ENCODE peak calls at places on chromosomes 1 and 21, in four cellular contexts. U, J, Q and X are unnamed samples.

GRCh38 chr1:32754282-32755097 is 51.9 kb upstream of the SYNC start:
- DNase-seq in U (peak; percentile 85), Q (peak; percentile 93), J (peak; percentile 42), X (peak; percentile 46)

GRCh38 chr1:205543351-205544305 is 39.2 kb downstream of the CDK18 start:
- DNase-seq in J (peak; percentile 82), U (peak; percentile 76), Q (peak; percentile 95), X (peak; percentile 69)

GRCh38 chr1:24009406-24009805 is 29.3 kb upstream of the SRSF10 start:
- DNase-seq in U (no peak), J (peak; percentile 78), Q (no peak), X (peak; percentile 82)

GRCh38 chr1:229253170-229253974 is 17.5 kb upstream of the RAB4A start:
- DNase-seq in J (peak; percentile 32), Q (peak; percentile 71), U (no peak), X (peak; percentile 44)

GRCh38 chr1:248847181-248847955 is 9.3 kb downstream of the ZNF672 start:
- DNase-seq in Q (no peak), J (no peak), U (no peak), X (no peak)

GRCh38 chr21:26194811-26195251 is 24.3 kb upstream of the APP start:
- DNase-seq in Q (no peak), U (no peak), J (peak; percentile 16), X (no peak)

GRCh38 chr1:51644533-51645197 is 27.8 kb downstream of the OSBPL9 start:
- DNase-seq in Q (peak; percentile 67), U (no peak), J (peak; percentile 85), X (peak; percentile 87)

GRCh38 chr21:36902793-36903192 is 63.7 kb downstream of the HLCS start:
- DNase-seq in U (no peak), J (peak; percentile 55), Q (no peak), X (peak; percentile 11)

GRCh38 chr1:230205719-230206198 is 138.7 kb downstream of the GALNT2 start:
- DNase-seq in U (no peak), Q (peak; percentile 48), J (peak; percentile 65), X (peak; percentile 19)

GRCh38 chr1:227038401-227038800 is 98.3 kb downstream of the COQ8A start:
- DNase-seq in U (no peak), Q (no peak), J (no peak), X (no peak)

GRCh38 chr1:54904476-54905048 is 17.6 kb upstream of the DHCR24 start:
- DNase-seq in J (peak; percentile 82), U (no peak), Q (peak; percentile 81), X (peak; percentile 40)

GRCh38 chr1:18693256-18694098 is 62.8 kb downstream of the PAX7 start:
- DNase-seq in U (peak; percentile 43), J (no peak), Q (peak; percentile 83), X (no peak)
- H3K18ac ChIP-seq in U (peak overlapping the region; percentile 90), J (no peak overlapping the region), Q (no peak overlapping the region), X (no peak overlapping the region)

GRCh38 chr1:41900611-41901444 is 17.9 kb downstream of the HIVEP3 start:
- DNase-seq in Q (peak; percentile 88), U (no peak), J (peak; percentile 59), X (peak; percentile 80)

GRCh38 chr1:41905103-41905675 is 13.5 kb downstream of the HIVEP3 start:
- DNase-seq in U (no peak), Q (no peak), J (no peak), X (no peak)

GRCh38 chr1:41901551-41901950 is 17.2 kb downstream of the HIVEP3 start:
- DNase-seq in J (no peak), U (no peak), Q (no peak), X (peak; percentile 48)

GRCh38 chr1:41902125-41902524 is 16.6 kb downstream of the HIVEP3 start:
- DNase-seq in J (peak; percentile 73), Q (peak; percentile 98), U (no peak), X (peak; percentile 89)

GRCh38 chr1:41902669-41903068 is 16.1 kb downstream of the HIVEP3 start:
- DNase-seq in Q (no peak), U (no peak), J (no peak), X (peak; percentile 46)
- H3K27ac ChIP-seq in Q (peak overlapping the region; percentile 41), U (no peak overlapping the region), J (peak overlapping the region; percentile 36), X (peak overlapping the region; percentile 63)

DNA sequence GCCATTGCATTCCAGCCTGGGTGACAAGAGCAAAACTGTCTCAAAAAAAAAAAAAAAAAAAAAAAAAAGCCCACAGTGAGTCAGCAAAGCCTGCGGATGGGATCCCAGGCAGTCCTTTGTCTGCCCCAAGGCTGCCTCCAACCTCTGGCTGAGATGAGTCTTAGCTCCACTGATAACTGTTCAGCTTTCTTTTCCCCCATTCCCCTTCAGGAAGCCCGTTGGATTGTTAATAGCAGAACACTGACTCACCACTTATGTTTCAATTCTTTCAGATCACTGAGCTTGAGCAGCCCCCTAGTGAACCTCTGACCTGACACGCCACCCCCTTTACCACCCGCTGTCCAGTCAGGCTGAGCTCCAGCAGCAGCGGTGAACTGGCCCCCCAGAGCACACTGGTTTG is 57.5 kb downstream of the ERG start:
- DNase-seq in U (peak; percentile 26), Q (peak; percentile 58), J (peak; percentile 80), X (peak; percentile 92)
- H3K4me3 ChIP-seq in U (no peak overlapping the region), Q (no peak overlapping the region), J (no peak overlapping the region), X (no peak overlapping the region)

DNA sequence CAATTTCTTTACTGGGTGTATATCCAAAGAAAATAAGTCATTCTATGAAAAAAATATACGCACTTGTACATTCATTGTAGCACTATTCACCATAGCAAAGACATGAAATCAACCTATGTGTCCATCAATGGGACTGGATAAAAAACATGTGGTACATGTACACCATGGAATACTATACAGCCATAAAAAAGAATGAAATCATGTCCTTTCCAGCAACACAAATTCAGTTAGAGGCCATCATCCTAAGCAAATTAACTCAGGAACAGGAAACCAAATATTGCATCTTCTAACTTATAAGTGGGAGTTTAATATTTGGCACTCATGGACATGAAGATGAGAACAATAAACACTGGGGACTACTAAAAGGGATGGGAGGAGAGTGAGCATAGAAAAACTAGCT is 325.7 kb downstream of the TGFB2 start:
- DNase-seq in J (no peak), U (no peak), Q (no peak), X (no peak)
- H3K18ac ChIP-seq in J (no peak overlapping the region), U (no peak overlapping the region), Q (no peak overlapping the region), X (no peak overlapping the region)

DNA sequence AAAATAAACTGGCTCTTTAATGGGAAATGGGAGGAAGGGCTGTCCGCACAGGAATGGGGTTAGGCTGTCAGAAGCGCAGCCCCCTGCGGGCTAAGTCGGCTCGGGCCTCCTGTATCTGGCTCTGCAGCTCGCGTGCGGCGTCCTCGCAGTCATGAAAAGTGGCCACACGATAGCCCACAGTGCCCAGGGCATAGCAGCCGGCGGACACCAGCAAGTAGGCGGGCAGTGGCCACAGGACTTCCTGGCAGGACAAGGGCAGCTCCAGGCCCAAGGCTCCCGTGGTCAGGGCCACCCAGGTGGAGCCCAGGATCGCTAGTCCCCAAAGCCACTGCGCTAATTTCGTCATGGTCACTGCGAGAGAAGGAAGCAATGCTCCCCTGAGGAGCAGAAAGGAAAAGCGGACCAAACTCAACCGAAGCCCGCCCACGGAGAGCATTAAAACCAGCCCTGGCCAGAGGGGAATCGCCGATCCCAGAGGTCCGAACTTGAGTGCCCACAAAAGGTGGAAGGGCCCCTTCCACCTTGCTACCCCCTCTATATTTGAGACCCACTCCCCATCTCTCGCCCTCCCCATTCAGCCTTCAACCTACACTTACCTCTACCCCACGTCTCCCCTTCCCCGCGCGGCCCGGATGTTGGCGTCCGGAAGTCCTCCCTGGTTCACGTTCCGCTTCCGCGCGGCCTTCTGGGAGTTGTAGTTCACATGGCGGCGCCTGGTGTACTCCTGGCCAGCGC is at the start of gene DPM3:
- DNase-seq in Q (peak; percentile 84), J (peak; percentile 72), U (peak; percentile 75), X (peak; percentile 86)
- H3K27ac ChIP-seq in Q (peak within 1 kb of the TSS; percentile 17), J (peak within 1 kb of the TSS; percentile 83), U (peak within 1 kb of the TSS; percentile 29), X (peak within 1 kb of the TSS; percentile 83)

GRCh38 chr1:8583031-8583430 is 234.4 kb downstream of the RERE start:
- DNase-seq in U (no peak), J (no peak), Q (no peak), X (no peak)
- H3K4me3 ChIP-seq in U (no peak overlapping the region), J (no peak overlapping the region), Q (no peak overlapping the region), X (no peak overlapping the region)